ENCODE peak calls at places on chromosomes 1 and 21, in six cellular contexts. I, V, Q, R, A and E are unnamed samples.

GRCh38 chr21:38770660-38771059 is 35.1 kb upstream of the ETS2 start:
- DNase-seq in A (no peak), Q (no peak), V (no peak), I (no peak), R (no peak), E (no peak)

GRCh38 chr1:87450615-87451209 is 122.0 kb downstream of the LMO4 start:
- DNase-seq in A (no peak), V (peak; percentile 57), Q (no peak), I (no peak), R (no peak), E (peak; percentile 44)

GRCh38 chr1:35560256-35561225 is 2.9 kb downstream of the NCDN start:
- DNase-seq in V (no peak), R (no peak), Q (no peak), A (peak; percentile 91), I (no peak), E (no peak)

GRCh38 chr1:41461790-41462679 is 22.4 kb downstream of the EDN2 start:
- DNase-seq in V (no peak), A (peak; percentile 34), Q (peak; percentile 14), I (peak; percentile 18), R (no peak), E (no peak)

GRCh38 chr1:225998560-225999226 is 450 bp downstream of the SDE2 start:
- DNase-seq in R (no peak), I (peak; percentile 61), V (no peak), A (no peak), Q (peak; percentile 69), E (no peak)

GRCh38 chr1:215022723-215023122 is 59.8 kb upstream of the KCNK2 start:
- DNase-seq in A (no peak), I (peak; percentile 80), V (no peak), Q (peak; percentile 83), R (no peak), E (no peak)

GRCh38 chr21:14084068-14084501 is 126.7 kb downstream of the LIPI start:
- DNase-seq in I (no peak), V (no peak), R (no peak), Q (no peak), A (no peak), E (no peak)

GRCh38 chr21:38352536-38353219 is 95.9 kb downstream of the KCNJ15 start:
- DNase-seq in R (peak; percentile 72), A (peak; percentile 72), V (peak; percentile 83), I (peak; percentile 86), Q (peak; percentile 86), E (peak; percentile 33)

GRCh38 chr1:116360435-116361173 is 12.4 kb upstream of the ATP1A1 start:
- DNase-seq in Q (peak; percentile 54), V (no peak), A (no peak), I (no peak), R (no peak), E (peak; percentile 24)

GRCh38 chr1:40868051-40868723 is 6.0 kb upstream of the CITED4 start:
- DNase-seq in V (no peak), Q (peak; percentile 81), I (peak; percentile 63), A (peak; percentile 54), R (no peak), E (peak; percentile 63)

GRCh38 chr1:241542199-241542907 is 10.2 kb downstream of the KMO start:
- DNase-seq in V (no peak), Q (no peak), I (no peak), R (no peak), A (no peak), E (no peak)

GRCh38 chr1:113303252-113303651 is 87.1 kb upstream of the MAGI3 start:
- DNase-seq in I (no peak), V (no peak), A (no peak), Q (peak; percentile 7), R (no peak), E (no peak)

GRCh38 chr1:143698016-143698415 is 273.8 kb downstream of the FAM72C start:
- DNase-seq in V (peak; percentile 64), A (peak; percentile 40), Q (peak; percentile 39), I (peak; percentile 6), R (peak; percentile 80), E (no peak)

GRCh38 chr1:244371294-244372141 is 80.2 kb downstream of the ADSS2 start:
- DNase-seq in I (no peak), V (no peak), A (no peak), Q (no peak), R (no peak), E (no peak)

GRCh38 chr1:39501666-39502065 is 10.2 kb downstream of the BMP8A start:
- DNase-seq in V (no peak), Q (peak; percentile 90), R (no peak), I (peak; percentile 61), A (no peak), E (no peak)

GRCh38 chr1:47618222-47618720 is 180.4 kb downstream of the FOXD2 start:
- DNase-seq in Q (no peak), R (no peak), V (no peak), A (no peak), I (no peak), E (no peak)

GRCh38 chr1:35316264-35316663 is 47.8 kb downstream of the ZMYM4 start:
- DNase-seq in I (no peak), Q (no peak), A (no peak), V (no peak), R (no peak), E (no peak)

GRCh38 chr1:197471248-197472035 is 203.4 kb downstream of the CRB1 start:
- DNase-seq in I (no peak), A (no peak), V (peak; percentile 92), R (no peak), Q (no peak), E (no peak)

GRCh38 chr1:14774225-14774624 is 175.7 kb downstream of the KAZN start:
- DNase-seq in I (no peak), A (no peak), Q (no peak), V (no peak), R (no peak), E (no peak)

GRCh38 chr1:24123611-24124010 is 11.7 kb upstream of the MYOM3 start:
- DNase-seq in A (no peak), V (no peak), Q (no peak), R (peak; percentile 44), I (no peak), E (no peak)

GRCh38 chr1:83554174-83554573 is 444.8 kb downstream of the TTLL7 start:
- DNase-seq in V (peak; percentile 72), Q (peak; percentile 47), I (peak; percentile 43), A (no peak), R (no peak), E (no peak)

GRCh38 chr1:36988741-36989193 is 45.5 kb downstream of the GRIK3 start:
- DNase-seq in R (no peak), V (no peak), Q (no peak), A (no peak), I (no peak), E (no peak)

GRCh38 chr1:227944066-227944930 is 3.4 kb downstream of the WNT9A start:
- DNase-seq in R (peak; percentile 40), I (no peak), V (no peak), Q (peak; percentile 19), A (no peak), E (no peak)

GRCh38 chr1:227947425-227947677 is 381 bp downstream of the WNT9A start:
- DNase-seq in R (no peak), A (no peak), Q (peak; percentile 7), I (no peak), V (peak; percentile 36), E (no peak)

GRCh38 chr1:227944931-227945890 is 2.5 kb downstream of the WNT9A start:
- DNase-seq in I (no peak), Q (no peak), A (peak; percentile 65), R (peak; percentile 66), V (no peak), E (no peak)

GRCh38 chr1:227946624-227947424 is 908 bp downstream of the WNT9A start:
- DNase-seq in R (peak; percentile 91), Q (peak; percentile 54), I (peak; percentile 91), V (peak; percentile 84), A (peak; percentile 91), E (peak; percentile 91)

GRCh38 chr1:227945891-227946623 is 1.7 kb downstream of the WNT9A start:
- DNase-seq in A (peak; percentile 93), Q (peak; percentile 81), I (peak; percentile 75), V (peak; percentile 31), R (peak; percentile 87), E (no peak)
- H3K4me3 ChIP-seq in A (no peak overlapping the region), Q (peak overlapping the region; percentile 19), I (peak overlapping the region; percentile 78), V (no peak overlapping the region), R (peak overlapping the region; percentile 55), E (no peak overlapping the region)

DNA sequence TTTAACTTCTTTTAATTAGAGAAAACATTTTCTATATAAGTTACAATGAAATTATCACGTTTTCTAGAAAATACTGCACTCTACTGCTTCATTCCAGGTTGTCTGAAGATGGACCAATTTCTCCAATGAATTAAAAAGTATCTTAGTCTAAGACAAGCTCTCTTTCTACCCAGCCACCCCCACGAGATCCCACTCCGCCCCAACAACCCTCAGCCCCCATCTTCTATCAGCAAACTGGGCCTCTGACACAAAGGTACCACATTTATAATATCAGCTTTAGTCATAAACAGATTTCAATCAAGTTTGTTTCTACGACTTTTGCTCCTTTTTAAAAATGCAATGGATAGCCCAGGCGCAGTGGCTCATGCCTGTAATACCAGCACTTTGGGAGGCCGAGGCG is 117.8 kb downstream of the RERE start:
- DNase-seq in I (no peak), V (no peak), Q (no peak), A (no peak), R (no peak), E (no peak)
- H3K4me3 ChIP-seq in I (no peak overlapping the region), V (no peak overlapping the region), Q (no peak overlapping the region), A (no peak overlapping the region), R (no peak overlapping the region), E (no peak overlapping the region)

DNA sequence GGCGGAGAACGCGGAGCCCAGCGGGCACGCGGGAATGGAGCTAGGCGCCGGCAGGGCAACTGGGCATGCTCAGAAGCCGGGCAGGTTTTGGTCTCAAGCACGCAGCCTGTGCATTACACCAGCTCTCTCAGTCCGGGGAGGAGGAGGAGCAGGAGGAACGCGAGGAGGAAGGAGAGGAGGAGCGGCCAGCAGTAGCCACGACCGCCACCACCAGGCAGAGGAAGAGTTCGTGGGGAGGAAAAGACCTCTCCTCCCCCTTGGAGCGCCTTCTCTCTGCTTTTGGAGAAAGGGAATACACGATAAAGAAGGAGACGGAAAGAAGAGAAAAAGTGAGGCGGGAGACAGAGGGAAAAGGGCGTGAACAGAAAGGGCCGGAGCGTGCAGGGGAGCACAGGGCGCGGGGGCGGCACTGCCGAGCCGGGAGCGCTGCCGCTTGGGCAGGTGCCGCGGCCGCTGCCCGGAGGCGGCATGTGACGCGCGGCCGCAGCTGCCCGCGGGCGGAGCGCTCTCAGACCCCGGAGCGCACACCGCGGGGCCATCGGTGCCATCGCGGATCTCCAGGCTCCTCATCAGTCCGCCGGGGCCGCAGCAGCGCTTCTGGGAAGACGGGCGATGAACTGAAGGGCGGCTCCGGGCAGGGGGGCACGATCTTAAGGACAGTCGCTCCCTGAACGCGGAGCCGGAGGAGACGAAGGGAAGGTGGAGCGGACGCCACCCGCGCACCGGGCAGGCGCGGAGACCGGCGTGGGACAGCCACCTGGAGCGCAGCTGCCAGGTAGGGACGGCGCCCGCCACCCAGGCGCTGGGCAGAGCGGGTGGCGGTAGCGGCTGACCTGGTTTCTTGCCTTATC is at the start of gene CHRM3:
- DNase-seq in Q (no peak), A (peak; percentile 95), R (peak; percentile 89), I (peak; percentile 37), V (peak; percentile 85), E (peak; percentile 78)
- H3K4me3 ChIP-seq in Q (no peak within 1 kb of the TSS), A (peak within 1 kb of the TSS; percentile 29), R (peak within 1 kb of the TSS; percentile 52), I (peak within 1 kb of the TSS; percentile 58), V (peak within 1 kb of the TSS; percentile 45), E (peak within 1 kb of the TSS; percentile 45)

DNA sequence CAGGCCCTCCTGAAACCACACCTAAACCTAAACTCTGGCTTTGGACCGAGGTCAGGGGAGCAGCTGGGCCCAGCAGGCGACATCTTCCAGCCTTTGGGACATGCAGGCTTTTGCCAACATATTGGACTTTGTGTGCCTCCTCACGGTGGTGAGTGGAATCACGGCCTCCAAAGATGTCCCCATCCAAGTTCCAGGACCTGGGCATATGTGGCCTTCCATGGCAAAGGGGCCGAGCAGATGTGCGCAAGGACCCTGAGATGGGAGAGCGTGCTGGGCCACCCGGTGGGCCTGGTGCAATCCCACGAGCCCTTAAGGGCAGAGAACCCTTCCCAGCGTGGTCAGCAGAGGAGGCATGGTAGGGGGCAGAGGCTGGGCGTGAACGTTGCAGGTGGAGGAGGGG is 160.8 kb upstream of the C1orf174 start:
- DNase-seq in I (no peak), Q (no peak), R (no peak), V (no peak), A (no peak), E (no peak)
- H3K4me3 ChIP-seq in I (no peak overlapping the region), Q (no peak overlapping the region), R (no peak overlapping the region), V (no peak overlapping the region), A (no peak overlapping the region), E (no peak overlapping the region)